ENCODE peak calls at places on chromosomes 4 and X, in eight cellular contexts. One of them, this sample, is unnamed.

GRCh38 chrX:154602766-154603437 is 16.2 kb downstream of the CTAG1B start:
- DNase-seq in activated CD8-positive, alpha-beta memory T cell treated with anti-CD3 and anti-CD28 coated beads for 1 hour: no peak
- DNase-seq in OCI-LY7: no peak
- DNase-seq in HTR-8/SVneo: no peak
- DNase-seq in NCI-H345: no peak
- DNase-seq in EH: no peak
- DNase-seq in small intestine: no peak
- DNase-seq in left lung: no peak
- DNase-seq in this sample: no peak

GRCh38 chrX:46574941-46575381 is 1.4 kb downstream of the CHST7 start:
- DNase-seq in activated CD8-positive, alpha-beta memory T cell treated with anti-CD3 and anti-CD28 coated beads for 1 hour: peak
- DNase-seq in OCI-LY7: peak
- DNase-seq in HTR-8/SVneo: no peak
- DNase-seq in NCI-H345: peak
- DNase-seq in EH: peak
- DNase-seq in small intestine: no peak
- DNase-seq in left lung: peak
- DNase-seq in this sample: no peak

GRCh38 chr4:53656421-53656981 is 65.2 kb upstream of the LNX1 start:
- DNase-seq in activated CD8-positive, alpha-beta memory T cell treated with anti-CD3 and anti-CD28 coated beads for 1 hour: no peak
- DNase-seq in OCI-LY7: no peak
- DNase-seq in HTR-8/SVneo: no peak
- DNase-seq in NCI-H345: no peak
- DNase-seq in EH: peak
- DNase-seq in small intestine: no peak
- DNase-seq in left lung: no peak
- DNase-seq in this sample: no peak

GRCh38 chr4:35541888-35542213 is 702.5 kb downstream of the ARAP2 start:
- DNase-seq in activated CD8-positive, alpha-beta memory T cell treated with anti-CD3 and anti-CD28 coated beads for 1 hour: no peak
- DNase-seq in OCI-LY7: no peak
- DNase-seq in HTR-8/SVneo: no peak
- DNase-seq in NCI-H345: no peak
- DNase-seq in EH: no peak
- DNase-seq in small intestine: no peak
- DNase-seq in left lung: no peak
- DNase-seq in this sample: no peak

GRCh38 chr4:107034091-107034698 is 1.9 kb downstream of the DKK2 start:
- DNase-seq in activated CD8-positive, alpha-beta memory T cell treated with anti-CD3 and anti-CD28 coated beads for 1 hour: no peak
- DNase-seq in OCI-LY7: no peak
- DNase-seq in HTR-8/SVneo: no peak
- DNase-seq in NCI-H345: no peak
- DNase-seq in EH: peak
- DNase-seq in small intestine: no peak
- DNase-seq in left lung: no peak
- DNase-seq in this sample: no peak

GRCh38 chr4:139887962-139888735 is 222.5 kb downstream of the MGST2 start:
- DNase-seq in activated CD8-positive, alpha-beta memory T cell treated with anti-CD3 and anti-CD28 coated beads for 1 hour: no peak
- DNase-seq in OCI-LY7: no peak
- DNase-seq in HTR-8/SVneo: no peak
- DNase-seq in NCI-H345: peak
- DNase-seq in EH: peak
- DNase-seq in small intestine: no peak
- DNase-seq in left lung: peak
- DNase-seq in this sample: no peak

GRCh38 chrX:151488677-151489076 is 74.8 kb upstream of the PASD1 start:
- DNase-seq in activated CD8-positive, alpha-beta memory T cell treated with anti-CD3 and anti-CD28 coated beads for 1 hour: peak
- DNase-seq in OCI-LY7: peak
- DNase-seq in HTR-8/SVneo: peak
- DNase-seq in NCI-H345: no peak
- DNase-seq in EH: peak
- DNase-seq in small intestine: no peak
- DNase-seq in left lung: no peak
- DNase-seq in this sample: no peak

GRCh38 chr4:102503301-102503746 is 2.2 kb downstream of the NFKB1 start:
- DNase-seq in activated CD8-positive, alpha-beta memory T cell treated with anti-CD3 and anti-CD28 coated beads for 1 hour: no peak
- DNase-seq in OCI-LY7: peak
- DNase-seq in HTR-8/SVneo: no peak
- DNase-seq in NCI-H345: peak
- DNase-seq in EH: no peak
- DNase-seq in small intestine: peak
- DNase-seq in left lung: no peak
- DNase-seq in this sample: no peak

GRCh38 chr4:99668472-99668871 is 10.8 kb upstream of the C4orf54 start:
- DNase-seq in activated CD8-positive, alpha-beta memory T cell treated with anti-CD3 and anti-CD28 coated beads for 1 hour: no peak
- DNase-seq in OCI-LY7: no peak
- DNase-seq in HTR-8/SVneo: no peak
- DNase-seq in NCI-H345: no peak
- DNase-seq in EH: no peak
- DNase-seq in small intestine: no peak
- DNase-seq in left lung: no peak
- DNase-seq in this sample: no peak

GRCh38 chrX:150766351-150767044 is 73.3 kb downstream of the MTMR1 start:
- DNase-seq in activated CD8-positive, alpha-beta memory T cell treated with anti-CD3 and anti-CD28 coated beads for 1 hour: no peak
- DNase-seq in OCI-LY7: peak
- DNase-seq in HTR-8/SVneo: no peak
- DNase-seq in NCI-H345: no peak
- DNase-seq in EH: no peak
- DNase-seq in small intestine: no peak
- DNase-seq in left lung: no peak
- DNase-seq in this sample: no peak

GRCh38 chrX:107454302-107454701 is 4.8 kb downstream of the FRMPD3 start:
- DNase-seq in activated CD8-positive, alpha-beta memory T cell treated with anti-CD3 and anti-CD28 coated beads for 1 hour: no peak
- DNase-seq in OCI-LY7: no peak
- DNase-seq in HTR-8/SVneo: no peak
- DNase-seq in NCI-H345: no peak
- DNase-seq in EH: no peak
- DNase-seq in small intestine: no peak
- DNase-seq in left lung: no peak
- DNase-seq in this sample: no peak

GRCh38 chr4:116702949-116703348 is 382.4 kb downstream of the TRAM1L1 start:
- DNase-seq in activated CD8-positive, alpha-beta memory T cell treated with anti-CD3 and anti-CD28 coated beads for 1 hour: no peak
- DNase-seq in OCI-LY7: peak
- DNase-seq in HTR-8/SVneo: no peak
- DNase-seq in NCI-H345: no peak
- DNase-seq in EH: no peak
- DNase-seq in small intestine: no peak
- DNase-seq in left lung: no peak
- DNase-seq in this sample: no peak

GRCh38 chr4:24195976-24196736 is 306.3 kb upstream of the PPARGC1A start:
- DNase-seq in activated CD8-positive, alpha-beta memory T cell treated with anti-CD3 and anti-CD28 coated beads for 1 hour: no peak
- DNase-seq in OCI-LY7: no peak
- DNase-seq in HTR-8/SVneo: no peak
- DNase-seq in NCI-H345: no peak
- DNase-seq in EH: no peak
- DNase-seq in small intestine: peak
- DNase-seq in left lung: no peak
- DNase-seq in this sample: no peak

GRCh38 chr4:21763865-21764264 is 184.7 kb downstream of the KCNIP4 start:
- DNase-seq in activated CD8-positive, alpha-beta memory T cell treated with anti-CD3 and anti-CD28 coated beads for 1 hour: no peak
- DNase-seq in OCI-LY7: no peak
- DNase-seq in HTR-8/SVneo: no peak
- DNase-seq in NCI-H345: no peak
- DNase-seq in EH: no peak
- DNase-seq in small intestine: no peak
- DNase-seq in left lung: no peak
- DNase-seq in this sample: no peak

GRCh38 chr4:146398896-146399443 is 122.8 kb downstream of the SLC10A7 start:
- DNase-seq in activated CD8-positive, alpha-beta memory T cell treated with anti-CD3 and anti-CD28 coated beads for 1 hour: no peak
- DNase-seq in OCI-LY7: no peak
- DNase-seq in HTR-8/SVneo: no peak
- DNase-seq in NCI-H345: no peak
- DNase-seq in EH: no peak
- DNase-seq in small intestine: peak
- DNase-seq in left lung: no peak
- DNase-seq in this sample: no peak

GRCh38 chr4:23023666-23024065 is 330.9 kb downstream of the GBA3 start:
- DNase-seq in activated CD8-positive, alpha-beta memory T cell treated with anti-CD3 and anti-CD28 coated beads for 1 hour: no peak
- DNase-seq in OCI-LY7: no peak
- DNase-seq in HTR-8/SVneo: no peak
- DNase-seq in NCI-H345: no peak
- DNase-seq in EH: no peak
- DNase-seq in small intestine: no peak
- DNase-seq in left lung: no peak
- DNase-seq in this sample: no peak

GRCh38 chrX:93120805-93121204 is 552.6 kb downstream of the NAP1L3 start:
- DNase-seq in activated CD8-positive, alpha-beta memory T cell treated with anti-CD3 and anti-CD28 coated beads for 1 hour: no peak
- DNase-seq in OCI-LY7: no peak
- DNase-seq in HTR-8/SVneo: no peak
- DNase-seq in NCI-H345: no peak
- DNase-seq in EH: no peak
- DNase-seq in small intestine: no peak
- DNase-seq in left lung: no peak
- DNase-seq in this sample: no peak

GRCh38 chrX:11724122-11725017 is 33.7 kb upstream of the MSL3 start:
- DNase-seq in activated CD8-positive, alpha-beta memory T cell treated with anti-CD3 and anti-CD28 coated beads for 1 hour: no peak
- DNase-seq in OCI-LY7: peak
- DNase-seq in HTR-8/SVneo: peak
- DNase-seq in NCI-H345: peak
- DNase-seq in EH: peak
- DNase-seq in small intestine: peak
- DNase-seq in left lung: no peak
- DNase-seq in this sample: no peak

GRCh38 chr4:1554246-1554875 is 129.8 kb downstream of the FAM53A start:
- DNase-seq in activated CD8-positive, alpha-beta memory T cell treated with anti-CD3 and anti-CD28 coated beads for 1 hour: no peak
- DNase-seq in OCI-LY7: no peak
- DNase-seq in HTR-8/SVneo: no peak
- DNase-seq in NCI-H345: no peak
- DNase-seq in EH: no peak
- DNase-seq in small intestine: no peak
- DNase-seq in left lung: no peak
- DNase-seq in this sample: no peak

GRCh38 chr4:34181891-34182290 is 2062.4 kb downstream of the ARAP2 start:
- DNase-seq in activated CD8-positive, alpha-beta memory T cell treated with anti-CD3 and anti-CD28 coated beads for 1 hour: no peak
- DNase-seq in OCI-LY7: no peak
- DNase-seq in HTR-8/SVneo: no peak
- DNase-seq in NCI-H345: no peak
- DNase-seq in EH: peak
- DNase-seq in small intestine: no peak
- DNase-seq in left lung: no peak
- DNase-seq in this sample: no peak

GRCh38 chr4:113943863-113944262 is 35.6 kb downstream of the ARSJ start:
- DNase-seq in activated CD8-positive, alpha-beta memory T cell treated with anti-CD3 and anti-CD28 coated beads for 1 hour: no peak
- DNase-seq in OCI-LY7: no peak
- DNase-seq in HTR-8/SVneo: no peak
- DNase-seq in NCI-H345: no peak
- DNase-seq in EH: peak
- DNase-seq in small intestine: no peak
- DNase-seq in left lung: no peak
- DNase-seq in this sample: no peak

This sample was measured in esophagus squamous epithelium.